ENCODE peak calls at places on chromosomes 1 and 21, in nine cellular contexts. One of them, this sample, is unnamed.

GRCh38 chr1:15243275-15244043 is 3.6 kb upstream of the FHAD1 start:
- DNase-seq in CD4-positive, alpha-beta T cell: no peak
- DNase-seq in progenitor cell of endocrine pancreas: no peak
- DNase-seq in GM10248: no peak
- DNase-seq in activated CD8-positive, alpha-beta T cell treated with anti-CD3 and anti-CD28 coated beads for 36 hours: peak
- DNase-seq in endothelial cell: no peak
- DNase-seq in adrenal gland: no peak
- DNase-seq in neural crest cell: no peak
- DNase-seq in heart left ventricle: no peak
- DNase-seq in this sample: no peak

GRCh38 chr1:87439821-87440220 is 111.1 kb downstream of the LMO4 start:
- DNase-seq in CD4-positive, alpha-beta T cell: no peak
- DNase-seq in progenitor cell of endocrine pancreas: no peak
- DNase-seq in GM10248: no peak
- DNase-seq in activated CD8-positive, alpha-beta T cell treated with anti-CD3 and anti-CD28 coated beads for 36 hours: no peak
- DNase-seq in endothelial cell: no peak
- DNase-seq in adrenal gland: no peak
- DNase-seq in neural crest cell: no peak
- DNase-seq in heart left ventricle: no peak
- DNase-seq in this sample: no peak

GRCh38 chr1:236524142-236524891 is 535 bp downstream of the LGALS8 start:
- DNase-seq in CD4-positive, alpha-beta T cell: peak
- DNase-seq in progenitor cell of endocrine pancreas: no peak
- DNase-seq in GM10248: peak
- DNase-seq in activated CD8-positive, alpha-beta T cell treated with anti-CD3 and anti-CD28 coated beads for 36 hours: peak
- DNase-seq in endothelial cell: peak
- DNase-seq in adrenal gland: peak
- DNase-seq in neural crest cell: peak
- DNase-seq in heart left ventricle: peak
- DNase-seq in this sample: peak

GRCh38 chr21:31529406-31529805 is 130.1 kb upstream of the SOD1 start:
- DNase-seq in CD4-positive, alpha-beta T cell: no peak
- DNase-seq in progenitor cell of endocrine pancreas: no peak
- DNase-seq in GM10248: no peak
- DNase-seq in activated CD8-positive, alpha-beta T cell treated with anti-CD3 and anti-CD28 coated beads for 36 hours: no peak
- DNase-seq in endothelial cell: no peak
- DNase-seq in adrenal gland: no peak
- DNase-seq in neural crest cell: no peak
- DNase-seq in heart left ventricle: no peak
- DNase-seq in this sample: no peak

GRCh38 chr21:37734846-37735245 is 181.4 kb downstream of the KCNJ6 start:
- DNase-seq in CD4-positive, alpha-beta T cell: no peak
- DNase-seq in progenitor cell of endocrine pancreas: no peak
- DNase-seq in GM10248: no peak
- DNase-seq in activated CD8-positive, alpha-beta T cell treated with anti-CD3 and anti-CD28 coated beads for 36 hours: no peak
- DNase-seq in endothelial cell: no peak
- DNase-seq in adrenal gland: no peak
- DNase-seq in neural crest cell: no peak
- DNase-seq in heart left ventricle: no peak
- DNase-seq in this sample: no peak

GRCh38 chr1:62746086-62746808 is 37.7 kb upstream of the ATG4C start:
- DNase-seq in CD4-positive, alpha-beta T cell: no peak
- DNase-seq in progenitor cell of endocrine pancreas: no peak
- DNase-seq in GM10248: peak
- DNase-seq in activated CD8-positive, alpha-beta T cell treated with anti-CD3 and anti-CD28 coated beads for 36 hours: no peak
- DNase-seq in endothelial cell: no peak
- DNase-seq in adrenal gland: no peak
- DNase-seq in neural crest cell: no peak
- DNase-seq in heart left ventricle: no peak
- DNase-seq in this sample: peak

GRCh38 chr1:111334169-111334568 is 43.5 kb downstream of the CHIA start:
- DNase-seq in CD4-positive, alpha-beta T cell: peak
- DNase-seq in progenitor cell of endocrine pancreas: no peak
- DNase-seq in GM10248: peak
- DNase-seq in activated CD8-positive, alpha-beta T cell treated with anti-CD3 and anti-CD28 coated beads for 36 hours: peak
- DNase-seq in endothelial cell: no peak
- DNase-seq in adrenal gland: peak
- DNase-seq in neural crest cell: no peak
- DNase-seq in heart left ventricle: no peak
- DNase-seq in this sample: peak

GRCh38 chr21:41506526-41507520 is 1.1 kb downstream of the TMPRSS2 start:
- DNase-seq in CD4-positive, alpha-beta T cell: no peak
- DNase-seq in progenitor cell of endocrine pancreas: peak
- DNase-seq in GM10248: no peak
- DNase-seq in activated CD8-positive, alpha-beta T cell treated with anti-CD3 and anti-CD28 coated beads for 36 hours: no peak
- DNase-seq in endothelial cell: peak
- DNase-seq in adrenal gland: no peak
- DNase-seq in neural crest cell: peak
- DNase-seq in heart left ventricle: no peak
- DNase-seq in this sample: no peak

GRCh38 chr21:23131177-23131576 is 2133.0 kb downstream of the NCAM2 start:
- DNase-seq in CD4-positive, alpha-beta T cell: no peak
- DNase-seq in progenitor cell of endocrine pancreas: no peak
- DNase-seq in GM10248: no peak
- DNase-seq in activated CD8-positive, alpha-beta T cell treated with anti-CD3 and anti-CD28 coated beads for 36 hours: no peak
- DNase-seq in endothelial cell: no peak
- DNase-seq in adrenal gland: no peak
- DNase-seq in neural crest cell: no peak
- DNase-seq in heart left ventricle: no peak
- DNase-seq in this sample: no peak

GRCh38 chr1:204438628-204439027 is 27.0 kb upstream of the PPP1R15B start:
- DNase-seq in CD4-positive, alpha-beta T cell: no peak
- DNase-seq in progenitor cell of endocrine pancreas: no peak
- DNase-seq in GM10248: no peak
- DNase-seq in activated CD8-positive, alpha-beta T cell treated with anti-CD3 and anti-CD28 coated beads for 36 hours: peak
- DNase-seq in endothelial cell: no peak
- DNase-seq in adrenal gland: peak
- DNase-seq in neural crest cell: no peak
- DNase-seq in heart left ventricle: no peak
- DNase-seq in this sample: no peak

GRCh38 chr1:19087017-19087736 is 122.9 kb downstream of the UBR4 start:
- DNase-seq in CD4-positive, alpha-beta T cell: no peak
- DNase-seq in progenitor cell of endocrine pancreas: no peak
- DNase-seq in GM10248: no peak
- DNase-seq in activated CD8-positive, alpha-beta T cell treated with anti-CD3 and anti-CD28 coated beads for 36 hours: no peak
- DNase-seq in endothelial cell: no peak
- DNase-seq in adrenal gland: no peak
- DNase-seq in neural crest cell: no peak
- DNase-seq in heart left ventricle: no peak
- DNase-seq in this sample: no peak

GRCh38 chr1:47705517-47706130 is 267.8 kb downstream of the FOXD2 start:
- DNase-seq in CD4-positive, alpha-beta T cell: no peak
- DNase-seq in progenitor cell of endocrine pancreas: no peak
- DNase-seq in GM10248: no peak
- DNase-seq in activated CD8-positive, alpha-beta T cell treated with anti-CD3 and anti-CD28 coated beads for 36 hours: no peak
- DNase-seq in endothelial cell: no peak
- DNase-seq in adrenal gland: no peak
- DNase-seq in neural crest cell: no peak
- DNase-seq in heart left ventricle: no peak
- DNase-seq in this sample: no peak

GRCh38 chr1:189616893-189617292 is 860.8 kb downstream of the BRINP3 start:
- DNase-seq in CD4-positive, alpha-beta T cell: no peak
- DNase-seq in progenitor cell of endocrine pancreas: no peak
- DNase-seq in GM10248: no peak
- DNase-seq in activated CD8-positive, alpha-beta T cell treated with anti-CD3 and anti-CD28 coated beads for 36 hours: no peak
- DNase-seq in endothelial cell: no peak
- DNase-seq in adrenal gland: peak
- DNase-seq in neural crest cell: no peak
- DNase-seq in heart left ventricle: no peak
- DNase-seq in this sample: no peak

GRCh38 chr1:219039755-219040154 is 133.9 kb upstream of the LYPLAL1 start:
- DNase-seq in CD4-positive, alpha-beta T cell: no peak
- DNase-seq in progenitor cell of endocrine pancreas: no peak
- DNase-seq in GM10248: no peak
- DNase-seq in activated CD8-positive, alpha-beta T cell treated with anti-CD3 and anti-CD28 coated beads for 36 hours: no peak
- DNase-seq in endothelial cell: no peak
- DNase-seq in adrenal gland: no peak
- DNase-seq in neural crest cell: no peak
- DNase-seq in heart left ventricle: no peak
- DNase-seq in this sample: no peak

GRCh38 chr1:226123591-226124471 is 61.3 kb downstream of the H3-3A start:
- DNase-seq in CD4-positive, alpha-beta T cell: no peak
- DNase-seq in progenitor cell of endocrine pancreas: no peak
- DNase-seq in GM10248: no peak
- DNase-seq in activated CD8-positive, alpha-beta T cell treated with anti-CD3 and anti-CD28 coated beads for 36 hours: no peak
- DNase-seq in endothelial cell: no peak
- DNase-seq in adrenal gland: peak
- DNase-seq in neural crest cell: no peak
- DNase-seq in heart left ventricle: no peak
- DNase-seq in this sample: no peak

GRCh38 chr1:159843459-159843858 is 16.8 kb downstream of the SLAMF8 start:
- DNase-seq in CD4-positive, alpha-beta T cell: no peak
- DNase-seq in progenitor cell of endocrine pancreas: no peak
- DNase-seq in GM10248: no peak
- DNase-seq in activated CD8-positive, alpha-beta T cell treated with anti-CD3 and anti-CD28 coated beads for 36 hours: no peak
- DNase-seq in endothelial cell: no peak
- DNase-seq in adrenal gland: no peak
- DNase-seq in neural crest cell: no peak
- DNase-seq in heart left ventricle: no peak
- DNase-seq in this sample: no peak

DNA sequence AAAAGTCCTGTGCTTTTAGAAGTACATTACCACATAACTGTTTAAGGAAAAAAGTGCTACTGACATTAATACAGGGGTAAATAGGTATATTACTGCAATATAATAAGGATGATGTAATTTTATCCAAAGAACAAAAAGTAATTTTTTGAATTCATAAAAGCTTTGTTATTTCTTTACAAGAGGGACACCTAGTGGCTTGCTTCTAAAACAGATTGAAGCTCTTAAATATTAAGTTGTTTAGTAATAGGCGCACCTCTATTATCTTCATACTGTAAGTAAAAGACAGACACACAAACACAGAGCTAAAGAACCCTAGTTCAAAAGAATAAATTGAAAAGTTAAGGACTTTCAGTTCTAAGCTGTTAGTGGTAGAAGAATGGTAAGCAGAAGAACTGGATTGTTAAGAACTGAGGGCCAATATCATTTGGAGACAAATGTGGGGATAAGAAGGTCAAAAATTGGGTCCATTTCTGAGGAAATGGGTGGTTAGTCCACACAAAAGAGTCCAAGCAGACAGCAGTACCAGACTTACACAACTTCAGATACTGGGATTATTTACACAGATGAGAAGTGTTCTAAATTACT is 15.4 kb downstream of the ZNHIT6 start:
- DNase-seq in CD4-positive, alpha-beta T cell: no peak
- DNase-seq in progenitor cell of endocrine pancreas: no peak
- DNase-seq in GM10248: no peak
- DNase-seq in activated CD8-positive, alpha-beta T cell treated with anti-CD3 and anti-CD28 coated beads for 36 hours: no peak
- DNase-seq in endothelial cell: no peak
- DNase-seq in adrenal gland: no peak
- DNase-seq in neural crest cell: no peak
- DNase-seq in heart left ventricle: no peak
- DNase-seq in this sample: no peak
- TF ChIP-seq CTCF in CD4-positive, alpha-beta T cell: no peak
- TF ChIP-seq CTCF in progenitor cell of endocrine pancreas: peak
- TF ChIP-seq CTCF in GM10248: peak
- TF ChIP-seq CTCF in activated CD8-positive, alpha-beta T cell treated with anti-CD3 and anti-CD28 coated beads for 36 hours: peak
- TF ChIP-seq CTCF in endothelial cell: peak
- TF ChIP-seq CTCF in adrenal gland: peak
- TF ChIP-seq CTCF in neural crest cell: peak
- TF ChIP-seq CTCF in heart left ventricle: peak
- TF ChIP-seq CTCF in this sample: peak

GRCh38 chr1:4027008-4027407 is 126.9 kb upstream of the C1orf174 start:
- DNase-seq in CD4-positive, alpha-beta T cell: no peak
- DNase-seq in progenitor cell of endocrine pancreas: no peak
- DNase-seq in GM10248: no peak
- DNase-seq in activated CD8-positive, alpha-beta T cell treated with anti-CD3 and anti-CD28 coated beads for 36 hours: no peak
- DNase-seq in endothelial cell: no peak
- DNase-seq in adrenal gland: no peak
- DNase-seq in neural crest cell: no peak
- DNase-seq in heart left ventricle: no peak
- DNase-seq in this sample: no peak
- TF ChIP-seq CTCF in CD4-positive, alpha-beta T cell: no peak
- TF ChIP-seq CTCF in progenitor cell of endocrine pancreas: no peak
- TF ChIP-seq CTCF in GM10248: no peak
- TF ChIP-seq CTCF in activated CD8-positive, alpha-beta T cell treated with anti-CD3 and anti-CD28 coated beads for 36 hours: no peak
- TF ChIP-seq CTCF in endothelial cell: no peak
- TF ChIP-seq CTCF in adrenal gland: no peak
- TF ChIP-seq CTCF in neural crest cell: no peak
- TF ChIP-seq CTCF in heart left ventricle: no peak
- TF ChIP-seq CTCF in this sample: no peak

GRCh38 chr1:176820292-176821056 is 344.0 kb downstream of the ASTN1 start:
- DNase-seq in CD4-positive, alpha-beta T cell: no peak
- DNase-seq in progenitor cell of endocrine pancreas: no peak
- DNase-seq in GM10248: no peak
- DNase-seq in activated CD8-positive, alpha-beta T cell treated with anti-CD3 and anti-CD28 coated beads for 36 hours: no peak
- DNase-seq in endothelial cell: no peak
- DNase-seq in adrenal gland: no peak
- DNase-seq in neural crest cell: no peak
- DNase-seq in heart left ventricle: no peak
- DNase-seq in this sample: no peak
- TF ChIP-seq CTCF in CD4-positive, alpha-beta T cell: no peak
- TF ChIP-seq CTCF in progenitor cell of endocrine pancreas: no peak
- TF ChIP-seq CTCF in GM10248: no peak
- TF ChIP-seq CTCF in activated CD8-positive, alpha-beta T cell treated with anti-CD3 and anti-CD28 coated beads for 36 hours: no peak
- TF ChIP-seq CTCF in endothelial cell: no peak
- TF ChIP-seq CTCF in adrenal gland: no peak
- TF ChIP-seq CTCF in neural crest cell: no peak
- TF ChIP-seq CTCF in heart left ventricle: peak
- TF ChIP-seq CTCF in this sample: no peak

GRCh38 chr1:55215194-55216021 is at the start of gene USP24:
- DNase-seq in CD4-positive, alpha-beta T cell: peak
- DNase-seq in progenitor cell of endocrine pancreas: peak
- DNase-seq in GM10248: peak
- DNase-seq in activated CD8-positive, alpha-beta T cell treated with anti-CD3 and anti-CD28 coated beads for 36 hours: peak
- DNase-seq in endothelial cell: peak
- DNase-seq in adrenal gland: peak
- DNase-seq in neural crest cell: peak
- DNase-seq in heart left ventricle: peak
- DNase-seq in this sample: peak
- TF ChIP-seq CTCF in CD4-positive, alpha-beta T cell: no peak
- TF ChIP-seq CTCF in progenitor cell of endocrine pancreas: no peak
- TF ChIP-seq CTCF in GM10248: no peak
- TF ChIP-seq CTCF in activated CD8-positive, alpha-beta T cell treated with anti-CD3 and anti-CD28 coated beads for 36 hours: no peak
- TF ChIP-seq CTCF in endothelial cell: no peak
- TF ChIP-seq CTCF in adrenal gland: no peak
- TF ChIP-seq CTCF in neural crest cell: no peak
- TF ChIP-seq CTCF in heart left ventricle: no peak
- TF ChIP-seq CTCF in this sample: no peak

GRCh38 chr1:175322109-175322508 is 129.5 kb upstream of the KIAA0040 start:
- DNase-seq in CD4-positive, alpha-beta T cell: no peak
- DNase-seq in progenitor cell of endocrine pancreas: no peak
- DNase-seq in GM10248: no peak
- DNase-seq in activated CD8-positive, alpha-beta T cell treated with anti-CD3 and anti-CD28 coated beads for 36 hours: no peak
- DNase-seq in endothelial cell: no peak
- DNase-seq in adrenal gland: no peak
- DNase-seq in neural crest cell: no peak
- DNase-seq in heart left ventricle: no peak
- DNase-seq in this sample: no peak
- TF ChIP-seq CTCF in CD4-positive, alpha-beta T cell: no peak
- TF ChIP-seq CTCF in progenitor cell of endocrine pancreas: no peak
- TF ChIP-seq CTCF in GM10248: no peak
- TF ChIP-seq CTCF in activated CD8-positive, alpha-beta T cell treated with anti-CD3 and anti-CD28 coated beads for 36 hours: no peak
- TF ChIP-seq CTCF in endothelial cell: no peak
- TF ChIP-seq CTCF in adrenal gland: no peak
- TF ChIP-seq CTCF in neural crest cell: no peak
- TF ChIP-seq CTCF in heart left ventricle: no peak
- TF ChIP-seq CTCF in this sample: no peak

GRCh38 chr1:23100074-23100748 is 68.4 kb downstream of the LUZP1 start:
- DNase-seq in CD4-positive, alpha-beta T cell: peak
- DNase-seq in progenitor cell of endocrine pancreas: no peak
- DNase-seq in GM10248: no peak
- DNase-seq in activated CD8-positive, alpha-beta T cell treated with anti-CD3 and anti-CD28 coated beads for 36 hours: peak
- DNase-seq in endothelial cell: peak
- DNase-seq in adrenal gland: peak
- DNase-seq in neural crest cell: no peak
- DNase-seq in heart left ventricle: no peak
- DNase-seq in this sample: no peak
- TF ChIP-seq CTCF in CD4-positive, alpha-beta T cell: no peak
- TF ChIP-seq CTCF in progenitor cell of endocrine pancreas: no peak
- TF ChIP-seq CTCF in GM10248: no peak
- TF ChIP-seq CTCF in activated CD8-positive, alpha-beta T cell treated with anti-CD3 and anti-CD28 coated beads for 36 hours: no peak
- TF ChIP-seq CTCF in endothelial cell: no peak
- TF ChIP-seq CTCF in adrenal gland: no peak
- TF ChIP-seq CTCF in neural crest cell: no peak
- TF ChIP-seq CTCF in heart left ventricle: no peak
- TF ChIP-seq CTCF in this sample: no peak

This sample was measured in GM06990.